ENCODE peak calls at places on chromosomes 13 and 19, in ten cellular contexts. One of them, this sample, is unnamed.
A peak's percentile ranks its signal among the peaks of the same experiment; 100 is the strongest.

GRCh38 chr13:40518481-40518882 is 148.0 kb downstream of the FOXO1 start:
- DNase-seq in HEK293T: no peak
- DNase-seq in psoas muscle: no peak
- DNase-seq in naive thymus-derived CD4-positive, alpha-beta T cell: no peak
- DNase-seq in fibroblast of lung: no peak
- DNase-seq in NB4: no peak
- DNase-seq in stimulated activated CD8-positive, alpha-beta memory T cell treated with anti-CD3 and anti-CD28 coated beads, Interleukin-4, amount 100 ng/mL, for 48 hours: peak; percentile 76
- DNase-seq in Jurkat, Clone E6-1: no peak
- DNase-seq in CD4-positive, alpha-beta T cell: no peak
- DNase-seq in DMS79: no peak
- DNase-seq in this sample: no peak

GRCh38 chr19:58229255-58229639 is 533 bp downstream of the ZNF544 start:
- DNase-seq in HEK293T: no peak
- DNase-seq in psoas muscle: no peak
- DNase-seq in naive thymus-derived CD4-positive, alpha-beta T cell: no peak
- DNase-seq in fibroblast of lung: peak; percentile 34
- DNase-seq in NB4: peak; percentile 43
- DNase-seq in stimulated activated CD8-positive, alpha-beta memory T cell treated with anti-CD3 and anti-CD28 coated beads, Interleukin-4, amount 100 ng/mL, for 48 hours: peak; percentile 40
- DNase-seq in Jurkat, Clone E6-1: no peak
- DNase-seq in CD4-positive, alpha-beta T cell: no peak
- DNase-seq in DMS79: peak; percentile 4
- DNase-seq in this sample: peak; percentile 53

GRCh38 chr13:99702687-99703319 is 201.5 kb downstream of the TM9SF2 start:
- DNase-seq in HEK293T: no peak
- DNase-seq in psoas muscle: no peak
- DNase-seq in naive thymus-derived CD4-positive, alpha-beta T cell: no peak
- DNase-seq in fibroblast of lung: no peak
- DNase-seq in NB4: no peak
- DNase-seq in stimulated activated CD8-positive, alpha-beta memory T cell treated with anti-CD3 and anti-CD28 coated beads, Interleukin-4, amount 100 ng/mL, for 48 hours: no peak
- DNase-seq in Jurkat, Clone E6-1: no peak
- DNase-seq in CD4-positive, alpha-beta T cell: no peak
- DNase-seq in DMS79: peak; percentile 91
- DNase-seq in this sample: no peak

GRCh38 chr19:2215281-2215751 is 20.8 kb downstream of the PLEKHJ1 start:
- DNase-seq in HEK293T: no peak
- DNase-seq in psoas muscle: no peak
- DNase-seq in naive thymus-derived CD4-positive, alpha-beta T cell: peak; percentile 52
- DNase-seq in fibroblast of lung: peak; percentile 53
- DNase-seq in NB4: no peak
- DNase-seq in stimulated activated CD8-positive, alpha-beta memory T cell treated with anti-CD3 and anti-CD28 coated beads, Interleukin-4, amount 100 ng/mL, for 48 hours: no peak
- DNase-seq in Jurkat, Clone E6-1: no peak
- DNase-seq in CD4-positive, alpha-beta T cell: peak; percentile 50
- DNase-seq in DMS79: no peak
- DNase-seq in this sample: no peak

GRCh38 chr19:36796714-36796999 is 24.1 kb upstream of the ZNF850 start:
- DNase-seq in HEK293T: no peak
- DNase-seq in psoas muscle: no peak
- DNase-seq in naive thymus-derived CD4-positive, alpha-beta T cell: no peak
- DNase-seq in fibroblast of lung: no peak
- DNase-seq in NB4: no peak
- DNase-seq in stimulated activated CD8-positive, alpha-beta memory T cell treated with anti-CD3 and anti-CD28 coated beads, Interleukin-4, amount 100 ng/mL, for 48 hours: no peak
- DNase-seq in Jurkat, Clone E6-1: no peak
- DNase-seq in CD4-positive, alpha-beta T cell: no peak
- DNase-seq in DMS79: no peak
- DNase-seq in this sample: no peak

GRCh38 chr13:102440259-102440936 is 38.5 kb upstream of the FGF14 start:
- DNase-seq in HEK293T: no peak
- DNase-seq in psoas muscle: no peak
- DNase-seq in naive thymus-derived CD4-positive, alpha-beta T cell: no peak
- DNase-seq in fibroblast of lung: no peak
- DNase-seq in NB4: no peak
- DNase-seq in stimulated activated CD8-positive, alpha-beta memory T cell treated with anti-CD3 and anti-CD28 coated beads, Interleukin-4, amount 100 ng/mL, for 48 hours: no peak
- DNase-seq in Jurkat, Clone E6-1: no peak
- DNase-seq in CD4-positive, alpha-beta T cell: no peak
- DNase-seq in DMS79: peak; percentile 53
- DNase-seq in this sample: no peak

GRCh38 chr19:30441011-30441410 is 68.8 kb downstream of the ZNF536 start:
- DNase-seq in HEK293T: no peak
- DNase-seq in psoas muscle: no peak
- DNase-seq in naive thymus-derived CD4-positive, alpha-beta T cell: no peak
- DNase-seq in fibroblast of lung: no peak
- DNase-seq in NB4: no peak
- DNase-seq in stimulated activated CD8-positive, alpha-beta memory T cell treated with anti-CD3 and anti-CD28 coated beads, Interleukin-4, amount 100 ng/mL, for 48 hours: no peak
- DNase-seq in Jurkat, Clone E6-1: no peak
- DNase-seq in CD4-positive, alpha-beta T cell: no peak
- DNase-seq in DMS79: no peak
- DNase-seq in this sample: no peak

GRCh38 chr13:97892717-97893116 is 60.8 kb upstream of the IPO5 start:
- DNase-seq in HEK293T: no peak
- DNase-seq in psoas muscle: no peak
- DNase-seq in naive thymus-derived CD4-positive, alpha-beta T cell: no peak
- DNase-seq in fibroblast of lung: no peak
- DNase-seq in NB4: no peak
- DNase-seq in stimulated activated CD8-positive, alpha-beta memory T cell treated with anti-CD3 and anti-CD28 coated beads, Interleukin-4, amount 100 ng/mL, for 48 hours: no peak
- DNase-seq in Jurkat, Clone E6-1: no peak
- DNase-seq in CD4-positive, alpha-beta T cell: no peak
- DNase-seq in DMS79: no peak
- DNase-seq in this sample: no peak

GRCh38 chr13:106657104-106657503 is 89.2 kb upstream of the ARGLU1 start:
- DNase-seq in HEK293T: no peak
- DNase-seq in psoas muscle: no peak
- DNase-seq in naive thymus-derived CD4-positive, alpha-beta T cell: no peak
- DNase-seq in fibroblast of lung: no peak
- DNase-seq in NB4: no peak
- DNase-seq in stimulated activated CD8-positive, alpha-beta memory T cell treated with anti-CD3 and anti-CD28 coated beads, Interleukin-4, amount 100 ng/mL, for 48 hours: no peak
- DNase-seq in Jurkat, Clone E6-1: no peak
- DNase-seq in CD4-positive, alpha-beta T cell: no peak
- DNase-seq in DMS79: no peak
- DNase-seq in this sample: no peak

GRCh38 chr13:84366484-84366883 is 484.2 kb upstream of the SLITRK1 start:
- DNase-seq in HEK293T: no peak
- DNase-seq in psoas muscle: no peak
- DNase-seq in naive thymus-derived CD4-positive, alpha-beta T cell: no peak
- DNase-seq in fibroblast of lung: no peak
- DNase-seq in NB4: no peak
- DNase-seq in stimulated activated CD8-positive, alpha-beta memory T cell treated with anti-CD3 and anti-CD28 coated beads, Interleukin-4, amount 100 ng/mL, for 48 hours: no peak
- DNase-seq in Jurkat, Clone E6-1: no peak
- DNase-seq in CD4-positive, alpha-beta T cell: no peak
- DNase-seq in DMS79: no peak
- DNase-seq in this sample: no peak

GRCh38 chr13:36431204-36432105 is 840 bp upstream of the CCNA1 start:
- DNase-seq in HEK293T: peak; percentile 39
- DNase-seq in psoas muscle: no peak
- DNase-seq in naive thymus-derived CD4-positive, alpha-beta T cell: no peak
- DNase-seq in fibroblast of lung: no peak
- DNase-seq in NB4: peak; percentile 59
- DNase-seq in stimulated activated CD8-positive, alpha-beta memory T cell treated with anti-CD3 and anti-CD28 coated beads, Interleukin-4, amount 100 ng/mL, for 48 hours: peak; percentile 39
- DNase-seq in Jurkat, Clone E6-1: no peak
- DNase-seq in CD4-positive, alpha-beta T cell: no peak
- DNase-seq in DMS79: no peak
- DNase-seq in this sample: no peak

GRCh38 chr13:50850445-50850844 is 7.0 kb upstream of the DLEU7 start:
- DNase-seq in HEK293T: no peak
- DNase-seq in psoas muscle: no peak
- DNase-seq in naive thymus-derived CD4-positive, alpha-beta T cell: no peak
- DNase-seq in fibroblast of lung: no peak
- DNase-seq in NB4: peak; percentile 56
- DNase-seq in stimulated activated CD8-positive, alpha-beta memory T cell treated with anti-CD3 and anti-CD28 coated beads, Interleukin-4, amount 100 ng/mL, for 48 hours: no peak
- DNase-seq in Jurkat, Clone E6-1: no peak
- DNase-seq in CD4-positive, alpha-beta T cell: no peak
- DNase-seq in DMS79: no peak
- DNase-seq in this sample: no peak

GRCh38 chr13:88675997-88676396 is 1004.8 kb downstream of the SLITRK5 start:
- DNase-seq in HEK293T: no peak
- DNase-seq in psoas muscle: no peak
- DNase-seq in naive thymus-derived CD4-positive, alpha-beta T cell: no peak
- DNase-seq in fibroblast of lung: no peak
- DNase-seq in NB4: no peak
- DNase-seq in stimulated activated CD8-positive, alpha-beta memory T cell treated with anti-CD3 and anti-CD28 coated beads, Interleukin-4, amount 100 ng/mL, for 48 hours: no peak
- DNase-seq in Jurkat, Clone E6-1: no peak
- DNase-seq in CD4-positive, alpha-beta T cell: no peak
- DNase-seq in DMS79: no peak
- DNase-seq in this sample: no peak

GRCh38 chr13:36344886-36345437 is 1.2 kb downstream of the SPART start:
- DNase-seq in HEK293T: no peak
- DNase-seq in psoas muscle: no peak
- DNase-seq in naive thymus-derived CD4-positive, alpha-beta T cell: peak; percentile 43
- DNase-seq in fibroblast of lung: no peak
- DNase-seq in NB4: peak; percentile 67
- DNase-seq in stimulated activated CD8-positive, alpha-beta memory T cell treated with anti-CD3 and anti-CD28 coated beads, Interleukin-4, amount 100 ng/mL, for 48 hours: no peak
- DNase-seq in Jurkat, Clone E6-1: peak; percentile 51
- DNase-seq in CD4-positive, alpha-beta T cell: no peak
- DNase-seq in DMS79: peak; percentile 44
- DNase-seq in this sample: no peak

GRCh38 chr19:10317045-10317856 is 1.4 kb upstream of the FDX2 start:
- DNase-seq in HEK293T: no peak
- DNase-seq in psoas muscle: no peak
- DNase-seq in naive thymus-derived CD4-positive, alpha-beta T cell: no peak
- DNase-seq in fibroblast of lung: no peak
- DNase-seq in NB4: no peak
- DNase-seq in stimulated activated CD8-positive, alpha-beta memory T cell treated with anti-CD3 and anti-CD28 coated beads, Interleukin-4, amount 100 ng/mL, for 48 hours: no peak
- DNase-seq in Jurkat, Clone E6-1: no peak
- DNase-seq in CD4-positive, alpha-beta T cell: no peak
- DNase-seq in DMS79: no peak
- DNase-seq in this sample: no peak

GRCh38 chr19:52567921-52568320 is 2.2 kb upstream of the ZNF701 start:
- DNase-seq in HEK293T: no peak
- DNase-seq in psoas muscle: no peak
- DNase-seq in naive thymus-derived CD4-positive, alpha-beta T cell: no peak
- DNase-seq in fibroblast of lung: no peak
- DNase-seq in NB4: no peak
- DNase-seq in stimulated activated CD8-positive, alpha-beta memory T cell treated with anti-CD3 and anti-CD28 coated beads, Interleukin-4, amount 100 ng/mL, for 48 hours: no peak
- DNase-seq in Jurkat, Clone E6-1: no peak
- DNase-seq in CD4-positive, alpha-beta T cell: no peak
- DNase-seq in DMS79: no peak
- DNase-seq in this sample: no peak

GRCh38 chr13:113793718-113794085 is 34.7 kb downstream of the TMEM255B start:
- DNase-seq in HEK293T: no peak
- DNase-seq in psoas muscle: peak; percentile 42
- DNase-seq in naive thymus-derived CD4-positive, alpha-beta T cell: no peak
- DNase-seq in fibroblast of lung: no peak
- DNase-seq in NB4: no peak
- DNase-seq in stimulated activated CD8-positive, alpha-beta memory T cell treated with anti-CD3 and anti-CD28 coated beads, Interleukin-4, amount 100 ng/mL, for 48 hours: no peak
- DNase-seq in Jurkat, Clone E6-1: no peak
- DNase-seq in CD4-positive, alpha-beta T cell: no peak
- DNase-seq in DMS79: no peak
- DNase-seq in this sample: no peak

GRCh38 chr19:48738557-48739399 is 1.6 kb downstream of the RASIP1 start:
- DNase-seq in HEK293T: peak; percentile 98
- DNase-seq in psoas muscle: peak; percentile 96
- DNase-seq in naive thymus-derived CD4-positive, alpha-beta T cell: peak; percentile 82
- DNase-seq in fibroblast of lung: peak; percentile 63
- DNase-seq in NB4: peak; percentile 99
- DNase-seq in stimulated activated CD8-positive, alpha-beta memory T cell treated with anti-CD3 and anti-CD28 coated beads, Interleukin-4, amount 100 ng/mL, for 48 hours: peak; percentile 97
- DNase-seq in Jurkat, Clone E6-1: peak; percentile 73
- DNase-seq in CD4-positive, alpha-beta T cell: peak; percentile 91
- DNase-seq in DMS79: peak; percentile 78
- DNase-seq in this sample: peak; percentile 90

GRCh38 chr13:42107006-42107405 is 58.6 kb downstream of the DGKH start:
- DNase-seq in HEK293T: no peak
- DNase-seq in psoas muscle: no peak
- DNase-seq in naive thymus-derived CD4-positive, alpha-beta T cell: no peak
- DNase-seq in fibroblast of lung: no peak
- DNase-seq in NB4: no peak
- DNase-seq in stimulated activated CD8-positive, alpha-beta memory T cell treated with anti-CD3 and anti-CD28 coated beads, Interleukin-4, amount 100 ng/mL, for 48 hours: no peak
- DNase-seq in Jurkat, Clone E6-1: no peak
- DNase-seq in CD4-positive, alpha-beta T cell: no peak
- DNase-seq in DMS79: no peak
- DNase-seq in this sample: no peak

This sample was measured in DND-41.